ENCODE peak calls at places on chromosome 3, in five cellular contexts. One of them, this sample, is unnamed.

GRCh38 chr3:130539005-130539404 is 22.0 kb downstream of the COL6A6 start:
- DNase-seq in hepatocyte: peak
- DNase-seq in LNCaP clone FGC: no peak
- DNase-seq in spleen: no peak
- DNase-seq in fibroblast of villous mesenchyme: peak
- DNase-seq in this sample: no peak

GRCh38 chr3:115399751-115400150 is 223.6 kb upstream of the GAP43 start:
- DNase-seq in spleen: no peak
- DNase-seq in hepatocyte: no peak
- DNase-seq in LNCaP clone FGC: no peak
- DNase-seq in fibroblast of villous mesenchyme: no peak
- DNase-seq in this sample: no peak

GRCh38 chr3:123668906-123669305 is 84.1 kb upstream of the HACD2 start:
- DNase-seq in LNCaP clone FGC: no peak
- DNase-seq in hepatocyte: no peak
- DNase-seq in fibroblast of villous mesenchyme: no peak
- DNase-seq in spleen: no peak
- DNase-seq in this sample: no peak

GRCh38 chr3:30248423-30248822 is 358.0 kb upstream of the TGFBR2 start:
- DNase-seq in fibroblast of villous mesenchyme: peak
- DNase-seq in hepatocyte: no peak
- DNase-seq in LNCaP clone FGC: no peak
- DNase-seq in spleen: no peak
- DNase-seq in this sample: no peak

GRCh38 chr3:40615916-40616315 is 91.2 kb downstream of the ZNF621 start:
- DNase-seq in hepatocyte: no peak
- DNase-seq in fibroblast of villous mesenchyme: no peak
- DNase-seq in LNCaP clone FGC: no peak
- DNase-seq in spleen: no peak
- DNase-seq in this sample: no peak

GRCh38 chr3:72763751-72764440 is 84.3 kb downstream of the SHQ1 start:
- DNase-seq in spleen: no peak
- DNase-seq in fibroblast of villous mesenchyme: peak
- DNase-seq in hepatocyte: no peak
- DNase-seq in LNCaP clone FGC: no peak
- DNase-seq in this sample: no peak

GRCh38 chr3:138717348-138717747 is 108.8 kb downstream of the FAIM start:
- DNase-seq in LNCaP clone FGC: no peak
- DNase-seq in fibroblast of villous mesenchyme: no peak
- DNase-seq in spleen: no peak
- DNase-seq in hepatocyte: no peak
- DNase-seq in this sample: no peak

GRCh38 chr3:132507657-132508056 is 89.4 kb upstream of the ACKR4 start:
- DNase-seq in hepatocyte: no peak
- DNase-seq in spleen: no peak
- DNase-seq in LNCaP clone FGC: no peak
- DNase-seq in fibroblast of villous mesenchyme: no peak
- DNase-seq in this sample: no peak

GRCh38 chr3:126100688-126101301 is 16.9 kb upstream of the SLC41A3 start:
- DNase-seq in hepatocyte: no peak
- DNase-seq in fibroblast of villous mesenchyme: peak
- DNase-seq in LNCaP clone FGC: no peak
- DNase-seq in spleen: no peak
- DNase-seq in this sample: peak

GRCh38 chr3:2540115-2540514 is 441.4 kb downstream of the CNTN4 start:
- DNase-seq in LNCaP clone FGC: no peak
- DNase-seq in fibroblast of villous mesenchyme: no peak
- DNase-seq in hepatocyte: no peak
- DNase-seq in spleen: no peak
- DNase-seq in this sample: no peak

GRCh38 chr3:21673393-21673792 is 77.6 kb downstream of the ZNF385D start:
- DNase-seq in spleen: no peak
- DNase-seq in LNCaP clone FGC: no peak
- DNase-seq in hepatocyte: no peak
- DNase-seq in fibroblast of villous mesenchyme: no peak
- DNase-seq in this sample: no peak

GRCh38 chr3:97880267-97880666 is 58.5 kb downstream of the CRYBG3 start:
- DNase-seq in spleen: no peak
- DNase-seq in LNCaP clone FGC: no peak
- DNase-seq in fibroblast of villous mesenchyme: no peak
- DNase-seq in hepatocyte: no peak
- DNase-seq in this sample: no peak

GRCh38 chr3:171654809-171655208 is 155.5 kb downstream of the PLD1 start:
- DNase-seq in hepatocyte: peak
- DNase-seq in fibroblast of villous mesenchyme: peak
- DNase-seq in spleen: no peak
- DNase-seq in LNCaP clone FGC: no peak
- DNase-seq in this sample: no peak

GRCh38 chr3:53056442-53056841 is 10.6 kb upstream of the SFMBT1 start:
- DNase-seq in hepatocyte: no peak
- DNase-seq in LNCaP clone FGC: no peak
- DNase-seq in spleen: no peak
- DNase-seq in fibroblast of villous mesenchyme: peak
- DNase-seq in this sample: no peak

GRCh38 chr3:138220788-138221187 is 33.7 kb downstream of the ARMC8 start:
- DNase-seq in hepatocyte: no peak
- DNase-seq in fibroblast of villous mesenchyme: no peak
- DNase-seq in spleen: no peak
- DNase-seq in LNCaP clone FGC: no peak
- DNase-seq in this sample: no peak

GRCh38 chr3:58495101-58495500 is 3.2 kb downstream of the KCTD6 start:
- DNase-seq in LNCaP clone FGC: no peak
- DNase-seq in spleen: no peak
- DNase-seq in fibroblast of villous mesenchyme: no peak
- DNase-seq in hepatocyte: no peak
- DNase-seq in this sample: no peak

GRCh38 chr3:105836533-105836932 is 32.3 kb downstream of the CBLB start:
- DNase-seq in spleen: no peak
- DNase-seq in LNCaP clone FGC: no peak
- DNase-seq in fibroblast of villous mesenchyme: peak
- DNase-seq in hepatocyte: no peak
- DNase-seq in this sample: peak

GRCh38 chr3:49346797-49347251 is 7.0 kb upstream of the USP4 start:
- DNase-seq in spleen: no peak
- DNase-seq in hepatocyte: no peak
- DNase-seq in LNCaP clone FGC: no peak
- DNase-seq in fibroblast of villous mesenchyme: no peak
- DNase-seq in this sample: no peak

GRCh38 chr3:59559721-59560514 is 510.1 kb upstream of the CFAP20DC start:
- DNase-seq in spleen: no peak
- DNase-seq in hepatocyte: peak
- DNase-seq in fibroblast of villous mesenchyme: peak
- DNase-seq in LNCaP clone FGC: no peak
- DNase-seq in this sample: peak

GRCh38 chr3:69712933-69713332 is 26.3 kb upstream of the MITF start:
- DNase-seq in hepatocyte: no peak
- DNase-seq in fibroblast of villous mesenchyme: no peak
- DNase-seq in LNCaP clone FGC: no peak
- DNase-seq in spleen: no peak
- DNase-seq in this sample: no peak

GRCh38 chr3:184647405-184647936 is 64.4 kb downstream of the MAGEF1 start:
- DNase-seq in fibroblast of villous mesenchyme: no peak
- DNase-seq in spleen: no peak
- DNase-seq in LNCaP clone FGC: no peak
- DNase-seq in hepatocyte: no peak
- DNase-seq in this sample: no peak

GRCh38 chr3:123321806-123322205 is 120.1 kb downstream of the SEC22A start:
- DNase-seq in hepatocyte: no peak
- DNase-seq in fibroblast of villous mesenchyme: no peak
- DNase-seq in spleen: peak
- DNase-seq in LNCaP clone FGC: no peak
- DNase-seq in this sample: no peak

GRCh38 chr3:124879395-124879723 is 7.8 kb downstream of the ITGB5 start:
- DNase-seq in fibroblast of villous mesenchyme: no peak
- DNase-seq in LNCaP clone FGC: no peak
- DNase-seq in hepatocyte: no peak
- DNase-seq in spleen: no peak
- DNase-seq in this sample: no peak

GRCh38 chr3:115363071-115363470 is 216.0 kb upstream of the ZBTB20 start:
- DNase-seq in fibroblast of villous mesenchyme: peak
- DNase-seq in spleen: no peak
- DNase-seq in LNCaP clone FGC: no peak
- DNase-seq in hepatocyte: no peak
- DNase-seq in this sample: no peak

GRCh38 chr3:158105124-158105709 is 1.0 kb downstream of the SHOX2 start:
- DNase-seq in LNCaP clone FGC: no peak
- DNase-seq in hepatocyte: peak
- DNase-seq in fibroblast of villous mesenchyme: no peak
- DNase-seq in spleen: peak
- DNase-seq in this sample: no peak

GRCh38 chr3:155424041-155424605 is 130.6 kb upstream of the STRIT1 start:
- DNase-seq in hepatocyte: no peak
- DNase-seq in fibroblast of villous mesenchyme: no peak
- DNase-seq in LNCaP clone FGC: no peak
- DNase-seq in spleen: no peak
- DNase-seq in this sample: no peak

GRCh38 chr3:69012836-69013255 is 638 bp downstream of the EOGT start:
- DNase-seq in spleen: peak
- DNase-seq in LNCaP clone FGC: no peak
- DNase-seq in fibroblast of villous mesenchyme: peak
- DNase-seq in hepatocyte: peak
- DNase-seq in this sample: no peak

GRCh38 chr3:167843886-167844285 is 108.4 kb downstream of the SERPINI1 start:
- DNase-seq in spleen: no peak
- DNase-seq in hepatocyte: no peak
- DNase-seq in fibroblast of villous mesenchyme: no peak
- DNase-seq in LNCaP clone FGC: no peak
- DNase-seq in this sample: no peak

GRCh38 chr3:183252973-183253363 is at the start of gene B3GNT5:
- DNase-seq in spleen: peak
- DNase-seq in LNCaP clone FGC: peak
- DNase-seq in hepatocyte: peak
- DNase-seq in fibroblast of villous mesenchyme: peak
- DNase-seq in this sample: no peak

GRCh38 chr3:8576436-8576835 is 68.2 kb downstream of the SSUH2 start:
- DNase-seq in spleen: no peak
- DNase-seq in hepatocyte: no peak
- DNase-seq in fibroblast of villous mesenchyme: no peak
- DNase-seq in LNCaP clone FGC: no peak
- DNase-seq in this sample: no peak

GRCh38 chr3:110521019-110521418 is 550.6 kb upstream of the NECTIN3 start:
- DNase-seq in spleen: no peak
- DNase-seq in LNCaP clone FGC: no peak
- DNase-seq in hepatocyte: peak
- DNase-seq in fibroblast of villous mesenchyme: peak
- DNase-seq in this sample: peak

GRCh38 chr3:33467786-33468185 is 27.6 kb upstream of the UBP1 start:
- DNase-seq in spleen: no peak
- DNase-seq in hepatocyte: no peak
- DNase-seq in fibroblast of villous mesenchyme: peak
- DNase-seq in LNCaP clone FGC: no peak
- DNase-seq in this sample: no peak

GRCh38 chr3:72818092-72818721 is 30.0 kb downstream of the SHQ1 start:
- DNase-seq in fibroblast of villous mesenchyme: peak
- DNase-seq in spleen: no peak
- DNase-seq in hepatocyte: peak
- DNase-seq in LNCaP clone FGC: no peak
- DNase-seq in this sample: no peak

GRCh38 chr3:119792270-119792669 is 10.4 kb downstream of the NR1I2 start:
- DNase-seq in hepatocyte: no peak
- DNase-seq in LNCaP clone FGC: no peak
- DNase-seq in spleen: no peak
- DNase-seq in fibroblast of villous mesenchyme: no peak
- DNase-seq in this sample: no peak

GRCh38 chr3:50617096-50617791 is at the start of gene MAPKAPK3:
- DNase-seq in hepatocyte: peak
- DNase-seq in LNCaP clone FGC: no peak
- DNase-seq in fibroblast of villous mesenchyme: peak
- DNase-seq in spleen: peak
- DNase-seq in this sample: no peak
- TF ChIP-seq CTCF in hepatocyte: no peak
- TF ChIP-seq CTCF in LNCaP clone FGC: no peak
- TF ChIP-seq CTCF in fibroblast of villous mesenchyme: no peak
- TF ChIP-seq CTCF in spleen: no peak
- TF ChIP-seq CTCF in this sample: no peak

DNA sequence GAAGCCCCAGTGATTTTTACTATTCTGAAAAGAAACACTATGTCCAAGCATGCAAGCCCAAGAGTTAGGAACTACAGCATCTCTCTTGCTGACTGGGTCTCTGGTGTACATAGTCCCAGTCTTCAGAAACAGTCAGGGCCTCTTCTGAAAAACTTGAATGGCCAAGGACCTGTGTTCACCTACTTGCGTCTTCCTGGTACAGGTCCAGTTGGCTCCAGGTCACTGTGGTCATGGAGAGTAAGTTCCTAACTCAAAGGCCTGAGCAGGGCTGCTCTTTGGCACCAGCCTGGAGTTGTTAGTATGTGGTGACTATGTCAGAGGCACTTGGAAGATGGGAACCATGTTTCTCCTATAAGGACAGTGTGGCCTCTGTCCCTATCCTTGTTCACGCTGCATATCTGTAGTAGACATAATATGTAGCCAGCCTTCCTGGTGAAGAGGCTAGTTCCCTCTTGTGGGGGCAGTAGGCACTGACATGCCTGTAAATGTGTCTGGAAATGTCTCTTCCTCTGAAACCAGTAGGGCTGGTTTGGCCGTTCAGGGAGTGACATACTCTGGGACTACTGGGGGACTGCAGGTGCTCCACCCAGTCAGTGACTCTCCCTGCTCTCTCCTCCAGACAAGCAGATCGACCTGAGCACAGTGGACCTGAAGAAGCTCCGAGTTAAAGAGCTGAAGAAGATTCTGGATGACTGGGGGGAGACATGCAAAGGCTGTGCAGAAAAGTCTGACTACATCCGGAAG is 2.6 kb upstream of the RBM15B start:
- DNase-seq in spleen: no peak
- DNase-seq in hepatocyte: peak
- DNase-seq in fibroblast of villous mesenchyme: no peak
- DNase-seq in LNCaP clone FGC: peak
- DNase-seq in this sample: no peak
- H3K4me3 ChIP-seq in spleen: no peak
- H3K4me3 ChIP-seq in hepatocyte: no peak
- H3K4me3 ChIP-seq in fibroblast of villous mesenchyme: no peak
- H3K4me3 ChIP-seq in LNCaP clone FGC: peak
- H3K4me3 ChIP-seq in this sample: no peak

GRCh38 chr3:116863842-116864626 is 154.5 kb downstream of the TUSC7 start:
- DNase-seq in fibroblast of villous mesenchyme: peak
- DNase-seq in LNCaP clone FGC: peak
- DNase-seq in hepatocyte: peak
- DNase-seq in spleen: no peak
- DNase-seq in this sample: no peak
- TF ChIP-seq CTCF in fibroblast of villous mesenchyme: peak
- TF ChIP-seq CTCF in LNCaP clone FGC: peak
- TF ChIP-seq CTCF in hepatocyte: peak
- TF ChIP-seq CTCF in spleen: peak
- TF ChIP-seq CTCF in this sample: peak

DNA sequence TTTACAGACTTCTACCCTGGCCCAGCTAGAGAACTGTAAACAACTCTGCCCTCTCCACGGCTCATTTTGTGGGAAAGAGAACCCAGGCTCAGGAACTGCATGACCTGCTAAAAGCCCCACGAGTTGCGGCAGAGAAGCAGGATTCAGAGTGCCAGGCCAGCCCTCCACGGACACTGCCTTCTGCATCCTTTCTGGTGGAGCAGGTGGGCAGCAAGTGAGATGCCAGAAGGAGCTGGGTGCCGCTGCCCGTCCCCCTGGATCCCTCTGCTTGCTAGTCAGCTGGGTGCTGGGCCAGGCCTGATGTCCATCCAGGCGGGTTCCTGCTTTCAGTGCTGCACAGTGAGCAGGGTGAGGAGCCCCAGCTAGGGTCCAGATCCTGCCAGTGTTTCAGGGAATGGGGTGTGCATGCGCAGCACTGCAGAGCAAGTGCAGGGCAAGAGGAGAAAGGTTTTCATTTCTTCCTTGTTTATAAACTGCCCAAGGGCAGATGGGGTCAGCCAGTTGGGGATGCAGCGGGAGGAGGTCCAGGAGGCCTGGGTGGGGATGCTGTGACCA is 5.2 kb upstream of the RAB43 start:
- DNase-seq in spleen: peak
- DNase-seq in fibroblast of villous mesenchyme: no peak
- DNase-seq in hepatocyte: no peak
- DNase-seq in LNCaP clone FGC: no peak
- DNase-seq in this sample: no peak
- H3K4me3 ChIP-seq in spleen: no peak
- H3K4me3 ChIP-seq in fibroblast of villous mesenchyme: no peak
- H3K4me3 ChIP-seq in hepatocyte: no peak
- H3K4me3 ChIP-seq in LNCaP clone FGC: no peak
- H3K4me3 ChIP-seq in this sample: no peak

This sample was measured in AG04449.